ENCODE peak calls at places on chromosomes 13 and 19, in nine cellular contexts. One of them, this sample, is unnamed.
A peak's percentile ranks its signal among the peaks of the same experiment; 100 is the strongest.

GRCh38 chr19:51020988-51021651 is 1.6 kb upstream of the KLK10 start:
- DNase-seq in iPS-NIHi11: no peak
- DNase-seq in stimulated activated CD4-positive, alpha-beta T cell treated with anti-CD3 and anti-CD28 coated beads, Interleukin-1b, Interleukin-23, amount 100 ng/mL, for 24 hours: no peak
- DNase-seq in iPS DF 6.9: no peak
- DNase-seq in left colon: no peak
- DNase-seq in GM18507: no peak
- DNase-seq in T-helper 2 cell: peak; percentile 13
- DNase-seq in mesendoderm: peak; percentile 57
- DNase-seq in astrocyte of the spinal cord: peak; percentile 25
- DNase-seq in this sample: peak; percentile 0

GRCh38 chr13:95713651-95714050 is 36.7 kb downstream of the DNAJC3 start:
- DNase-seq in T-helper 2 cell: no peak
- DNase-seq in stimulated activated CD4-positive, alpha-beta T cell treated with anti-CD3 and anti-CD28 coated beads, Interleukin-1b, Interleukin-23, amount 100 ng/mL, for 24 hours: no peak
- DNase-seq in iPS-NIHi11: no peak
- DNase-seq in GM18507: no peak
- DNase-seq in astrocyte of the spinal cord: no peak
- DNase-seq in mesendoderm: no peak
- DNase-seq in iPS DF 6.9: no peak
- DNase-seq in left colon: no peak
- DNase-seq in this sample: no peak

GRCh38 chr13:101511766-101512165 is 59.3 kb downstream of the ITGBL1 start:
- DNase-seq in GM18507: no peak
- DNase-seq in mesendoderm: no peak
- DNase-seq in left colon: no peak
- DNase-seq in iPS DF 6.9: no peak
- DNase-seq in T-helper 2 cell: no peak
- DNase-seq in iPS-NIHi11: no peak
- DNase-seq in stimulated activated CD4-positive, alpha-beta T cell treated with anti-CD3 and anti-CD28 coated beads, Interleukin-1b, Interleukin-23, amount 100 ng/mL, for 24 hours: no peak
- DNase-seq in astrocyte of the spinal cord: peak; percentile 55
- DNase-seq in this sample: no peak

GRCh38 chr19:43768273-43769050 is 12.3 kb downstream of the KCNN4 start:
- DNase-seq in astrocyte of the spinal cord: no peak
- DNase-seq in iPS-NIHi11: no peak
- DNase-seq in stimulated activated CD4-positive, alpha-beta T cell treated with anti-CD3 and anti-CD28 coated beads, Interleukin-1b, Interleukin-23, amount 100 ng/mL, for 24 hours: no peak
- DNase-seq in iPS DF 6.9: no peak
- DNase-seq in left colon: peak; percentile 81
- DNase-seq in GM18507: no peak
- DNase-seq in mesendoderm: no peak
- DNase-seq in T-helper 2 cell: no peak
- DNase-seq in this sample: peak; percentile 48

GRCh38 chr13:70585109-70585508 is 476.9 kb upstream of the KLHL1 start:
- DNase-seq in left colon: no peak
- DNase-seq in astrocyte of the spinal cord: no peak
- DNase-seq in mesendoderm: no peak
- DNase-seq in GM18507: no peak
- DNase-seq in iPS DF 6.9: no peak
- DNase-seq in T-helper 2 cell: no peak
- DNase-seq in iPS-NIHi11: no peak
- DNase-seq in stimulated activated CD4-positive, alpha-beta T cell treated with anti-CD3 and anti-CD28 coated beads, Interleukin-1b, Interleukin-23, amount 100 ng/mL, for 24 hours: no peak
- DNase-seq in this sample: no peak

GRCh38 chr19:58361900-58362271 is 665 bp downstream of the ZNF497 start:
- DNase-seq in left colon: peak; percentile 54
- DNase-seq in GM18507: peak; percentile 32
- DNase-seq in stimulated activated CD4-positive, alpha-beta T cell treated with anti-CD3 and anti-CD28 coated beads, Interleukin-1b, Interleukin-23, amount 100 ng/mL, for 24 hours: no peak
- DNase-seq in T-helper 2 cell: peak; percentile 67
- DNase-seq in mesendoderm: peak; percentile 80
- DNase-seq in astrocyte of the spinal cord: no peak
- DNase-seq in iPS DF 6.9: no peak
- DNase-seq in iPS-NIHi11: peak; percentile 68
- DNase-seq in this sample: peak; percentile 76

GRCh38 chr13:50158385-50159165 is 143.3 kb downstream of the KCNRG start:
- DNase-seq in GM18507: no peak
- DNase-seq in iPS DF 6.9: no peak
- DNase-seq in astrocyte of the spinal cord: no peak
- DNase-seq in mesendoderm: no peak
- DNase-seq in left colon: no peak
- DNase-seq in stimulated activated CD4-positive, alpha-beta T cell treated with anti-CD3 and anti-CD28 coated beads, Interleukin-1b, Interleukin-23, amount 100 ng/mL, for 24 hours: no peak
- DNase-seq in T-helper 2 cell: no peak
- DNase-seq in iPS-NIHi11: no peak
- DNase-seq in this sample: no peak

GRCh38 chr19:12985049-12985776 is 10.1 kb upstream of the NFIX start:
- DNase-seq in iPS DF 6.9: no peak
- DNase-seq in T-helper 2 cell: no peak
- DNase-seq in astrocyte of the spinal cord: peak; percentile 64
- DNase-seq in GM18507: no peak
- DNase-seq in stimulated activated CD4-positive, alpha-beta T cell treated with anti-CD3 and anti-CD28 coated beads, Interleukin-1b, Interleukin-23, amount 100 ng/mL, for 24 hours: no peak
- DNase-seq in mesendoderm: no peak
- DNase-seq in iPS-NIHi11: peak; percentile 14
- DNase-seq in left colon: peak; percentile 94
- DNase-seq in this sample: peak; percentile 84

GRCh38 chr13:39942901-39943273 is 287.4 kb downstream of the COG6 start:
- DNase-seq in stimulated activated CD4-positive, alpha-beta T cell treated with anti-CD3 and anti-CD28 coated beads, Interleukin-1b, Interleukin-23, amount 100 ng/mL, for 24 hours: peak; percentile 31
- DNase-seq in astrocyte of the spinal cord: peak; percentile 70
- DNase-seq in iPS-NIHi11: peak; percentile 86
- DNase-seq in mesendoderm: peak; percentile 96
- DNase-seq in iPS DF 6.9: peak; percentile 67
- DNase-seq in T-helper 2 cell: peak; percentile 68
- DNase-seq in left colon: peak; percentile 46
- DNase-seq in GM18507: peak; percentile 51
- DNase-seq in this sample: peak; percentile 58

GRCh38 chr19:35417713-35418534 is 30.1 kb upstream of the FFAR2 start:
- DNase-seq in left colon: no peak
- DNase-seq in mesendoderm: no peak
- DNase-seq in stimulated activated CD4-positive, alpha-beta T cell treated with anti-CD3 and anti-CD28 coated beads, Interleukin-1b, Interleukin-23, amount 100 ng/mL, for 24 hours: no peak
- DNase-seq in T-helper 2 cell: no peak
- DNase-seq in GM18507: no peak
- DNase-seq in astrocyte of the spinal cord: no peak
- DNase-seq in iPS-NIHi11: no peak
- DNase-seq in iPS DF 6.9: no peak
- DNase-seq in this sample: peak; percentile 0

GRCh38 chr13:93534181-93534700 is 307.6 kb downstream of the GPC6 start:
- DNase-seq in astrocyte of the spinal cord: no peak
- DNase-seq in T-helper 2 cell: no peak
- DNase-seq in iPS DF 6.9: no peak
- DNase-seq in stimulated activated CD4-positive, alpha-beta T cell treated with anti-CD3 and anti-CD28 coated beads, Interleukin-1b, Interleukin-23, amount 100 ng/mL, for 24 hours: no peak
- DNase-seq in mesendoderm: no peak
- DNase-seq in GM18507: no peak
- DNase-seq in left colon: no peak
- DNase-seq in iPS-NIHi11: no peak
- DNase-seq in this sample: no peak

GRCh38 chr13:43373400-43373799 is 350.0 kb downstream of the DNAJC15 start:
- DNase-seq in stimulated activated CD4-positive, alpha-beta T cell treated with anti-CD3 and anti-CD28 coated beads, Interleukin-1b, Interleukin-23, amount 100 ng/mL, for 24 hours: no peak
- DNase-seq in iPS-NIHi11: no peak
- DNase-seq in astrocyte of the spinal cord: no peak
- DNase-seq in T-helper 2 cell: no peak
- DNase-seq in left colon: no peak
- DNase-seq in iPS DF 6.9: no peak
- DNase-seq in mesendoderm: no peak
- DNase-seq in GM18507: no peak
- DNase-seq in this sample: no peak

GRCh38 chr13:42174344-42175162 is 97.4 kb upstream of the AKAP11 start:
- DNase-seq in iPS-NIHi11: no peak
- DNase-seq in GM18507: no peak
- DNase-seq in T-helper 2 cell: no peak
- DNase-seq in stimulated activated CD4-positive, alpha-beta T cell treated with anti-CD3 and anti-CD28 coated beads, Interleukin-1b, Interleukin-23, amount 100 ng/mL, for 24 hours: no peak
- DNase-seq in mesendoderm: peak; percentile 63
- DNase-seq in iPS DF 6.9: no peak
- DNase-seq in left colon: no peak
- DNase-seq in astrocyte of the spinal cord: no peak
- DNase-seq in this sample: no peak

GRCh38 chr19:57280913-57281425 is 684 bp downstream of the ZNF460 start:
- DNase-seq in mesendoderm: no peak
- DNase-seq in GM18507: no peak
- DNase-seq in astrocyte of the spinal cord: no peak
- DNase-seq in left colon: no peak
- DNase-seq in iPS-NIHi11: no peak
- DNase-seq in iPS DF 6.9: no peak
- DNase-seq in T-helper 2 cell: peak; percentile 48
- DNase-seq in stimulated activated CD4-positive, alpha-beta T cell treated with anti-CD3 and anti-CD28 coated beads, Interleukin-1b, Interleukin-23, amount 100 ng/mL, for 24 hours: no peak
- DNase-seq in this sample: no peak

GRCh38 chr19:46704379-46705076 is 12.4 kb downstream of the PRKD2 start:
- DNase-seq in GM18507: peak; percentile 77
- DNase-seq in iPS-NIHi11: peak; percentile 87
- DNase-seq in mesendoderm: peak; percentile 72
- DNase-seq in astrocyte of the spinal cord: peak; percentile 23
- DNase-seq in stimulated activated CD4-positive, alpha-beta T cell treated with anti-CD3 and anti-CD28 coated beads, Interleukin-1b, Interleukin-23, amount 100 ng/mL, for 24 hours: peak; percentile 96
- DNase-seq in T-helper 2 cell: peak; percentile 69
- DNase-seq in left colon: peak; percentile 52
- DNase-seq in iPS DF 6.9: no peak
- DNase-seq in this sample: peak; percentile 87

GRCh38 chr13:77062097-77062496 is 35.1 kb upstream of the FBXL3 start:
- DNase-seq in stimulated activated CD4-positive, alpha-beta T cell treated with anti-CD3 and anti-CD28 coated beads, Interleukin-1b, Interleukin-23, amount 100 ng/mL, for 24 hours: no peak
- DNase-seq in left colon: no peak
- DNase-seq in T-helper 2 cell: no peak
- DNase-seq in iPS DF 6.9: no peak
- DNase-seq in mesendoderm: no peak
- DNase-seq in iPS-NIHi11: no peak
- DNase-seq in GM18507: no peak
- DNase-seq in astrocyte of the spinal cord: no peak
- DNase-seq in this sample: no peak

GRCh38 chr19:2089001-2089711 is 7.0 kb downstream of the MOB3A start:
- DNase-seq in mesendoderm: no peak
- DNase-seq in astrocyte of the spinal cord: peak; percentile 52
- DNase-seq in left colon: no peak
- DNase-seq in stimulated activated CD4-positive, alpha-beta T cell treated with anti-CD3 and anti-CD28 coated beads, Interleukin-1b, Interleukin-23, amount 100 ng/mL, for 24 hours: no peak
- DNase-seq in T-helper 2 cell: no peak
- DNase-seq in iPS-NIHi11: no peak
- DNase-seq in GM18507: no peak
- DNase-seq in iPS DF 6.9: no peak
- DNase-seq in this sample: peak; percentile 48

GRCh38 chr13:36105726-36106125 is 25.5 kb downstream of the DCLK1 start:
- DNase-seq in stimulated activated CD4-positive, alpha-beta T cell treated with anti-CD3 and anti-CD28 coated beads, Interleukin-1b, Interleukin-23, amount 100 ng/mL, for 24 hours: no peak
- DNase-seq in iPS-NIHi11: no peak
- DNase-seq in left colon: no peak
- DNase-seq in astrocyte of the spinal cord: no peak
- DNase-seq in iPS DF 6.9: no peak
- DNase-seq in GM18507: no peak
- DNase-seq in T-helper 2 cell: no peak
- DNase-seq in mesendoderm: no peak
- DNase-seq in this sample: no peak

GRCh38 chr13:35840991-35841604 is 290.1 kb downstream of the DCLK1 start:
- DNase-seq in GM18507: no peak
- DNase-seq in stimulated activated CD4-positive, alpha-beta T cell treated with anti-CD3 and anti-CD28 coated beads, Interleukin-1b, Interleukin-23, amount 100 ng/mL, for 24 hours: no peak
- DNase-seq in iPS DF 6.9: no peak
- DNase-seq in iPS-NIHi11: no peak
- DNase-seq in T-helper 2 cell: no peak
- DNase-seq in left colon: no peak
- DNase-seq in astrocyte of the spinal cord: no peak
- DNase-seq in mesendoderm: peak; percentile 29
- DNase-seq in this sample: no peak

GRCh38 chr13:51315658-51316057 is 23.8 kb upstream of the SERPINE3 start:
- DNase-seq in stimulated activated CD4-positive, alpha-beta T cell treated with anti-CD3 and anti-CD28 coated beads, Interleukin-1b, Interleukin-23, amount 100 ng/mL, for 24 hours: no peak
- DNase-seq in T-helper 2 cell: no peak
- DNase-seq in left colon: no peak
- DNase-seq in GM18507: no peak
- DNase-seq in astrocyte of the spinal cord: peak; percentile 73
- DNase-seq in iPS-NIHi11: no peak
- DNase-seq in mesendoderm: no peak
- DNase-seq in iPS DF 6.9: no peak
- DNase-seq in this sample: no peak